ENCODE peak calls at places on chromosomes 12 and 14, in five cellular contexts. E is tibial nerve; B is CD4-positive, alpha-beta T cell; S is SJSA1; N is CD8-positive, alpha-beta memory T cell. Y is an unnamed sample.

GRCh38 chr14:33611405-33612183 is 339.3 kb downstream of the EGLN3 start:
- DNase-seq in E (no peak), B (no peak), S (no peak), N (no peak), Y (no peak)

GRCh38 chr12:132153501-132154340 is 9.5 kb downstream of the NOC4L start:
- DNase-seq in E (peak; percentile 31), B (peak; percentile 54), S (peak; percentile 53), N (peak; percentile 71), Y (no peak)

GRCh38 chr12:131001493-131001892 is 47.8 kb downstream of the ADGRD1 start:
- DNase-seq in E (no peak), B (no peak), S (no peak), N (no peak), Y (no peak)

GRCh38 chr12:111764120-111764821 is 2.5 kb upstream of the ALDH2 start:
- DNase-seq in E (no peak), B (no peak), S (no peak), N (no peak), Y (no peak)

GRCh38 chr12:71191509-71192196 is 33.9 kb upstream of the TSPAN8 start:
- DNase-seq in E (no peak), B (no peak), S (no peak), N (no peak), Y (no peak)

GRCh38 chr14:91409991-91410401 is 7.6 kb downstream of the CCDC88C start:
- DNase-seq in E (no peak), B (no peak), S (no peak), N (no peak), Y (no peak)

GRCh38 chr14:74712499-74713394 is at the start of the genes AREL1 and FCF1:
- DNase-seq in E (peak; percentile 87), B (peak; percentile 64), S (peak; percentile 75), N (peak; percentile 82), Y (no peak)

GRCh38 chr12:16348435-16349131 is 1.1 kb downstream of the MGST1 start:
- DNase-seq in E (no peak), B (no peak), S (no peak), N (no peak), Y (no peak)

GRCh38 chr12:50022903-50023302 is 2.4 kb downstream of the RACGAP1 start:
- DNase-seq in E (no peak), B (no peak), S (no peak), N (no peak), Y (no peak)

GRCh38 chr12:50026691-50027090 is 1.4 kb upstream of the RACGAP1 start:
- DNase-seq in E (no peak), B (no peak), S (no peak), N (no peak), Y (no peak)

GRCh38 chr12:50025187-50026059 is at the start of gene RACGAP1:
- DNase-seq in E (peak; percentile 91), B (peak; percentile 93), S (peak; percentile 95), N (peak; percentile 98), Y (peak; percentile 88)

GRCh38 chr12:50024804-50025186 is 499 bp downstream of the RACGAP1 start:
- DNase-seq in E (no peak), B (no peak), S (peak; percentile 49), N (no peak), Y (no peak)

DNA sequence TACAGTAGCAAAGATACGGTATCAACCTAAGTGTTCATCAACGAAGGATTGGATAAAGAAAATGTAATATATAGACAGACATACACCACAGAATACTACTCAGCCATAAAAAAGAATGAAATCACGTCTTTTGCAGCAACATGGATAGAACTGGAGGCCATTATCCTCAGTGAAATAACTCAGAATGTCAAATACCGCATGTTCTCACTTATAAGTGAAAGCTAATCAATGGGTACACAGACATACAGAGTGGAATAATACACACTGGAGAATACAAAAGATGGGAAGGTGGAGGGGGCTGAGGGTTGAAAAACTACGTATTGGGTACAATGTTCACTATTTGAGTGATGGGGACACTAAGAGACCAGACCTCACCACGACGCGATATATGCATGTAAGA is 1.1 kb downstream of the RACGAP1 start:
- DNase-seq in E (no peak), B (no peak), S (no peak), N (no peak), Y (no peak)
- H3K27ac ChIP-seq in E (no peak overlapping the region), B (no peak overlapping the region), S (peak overlapping the region; percentile 98), N (peak overlapping the region; percentile 65), Y (no peak overlapping the region)

DNA sequence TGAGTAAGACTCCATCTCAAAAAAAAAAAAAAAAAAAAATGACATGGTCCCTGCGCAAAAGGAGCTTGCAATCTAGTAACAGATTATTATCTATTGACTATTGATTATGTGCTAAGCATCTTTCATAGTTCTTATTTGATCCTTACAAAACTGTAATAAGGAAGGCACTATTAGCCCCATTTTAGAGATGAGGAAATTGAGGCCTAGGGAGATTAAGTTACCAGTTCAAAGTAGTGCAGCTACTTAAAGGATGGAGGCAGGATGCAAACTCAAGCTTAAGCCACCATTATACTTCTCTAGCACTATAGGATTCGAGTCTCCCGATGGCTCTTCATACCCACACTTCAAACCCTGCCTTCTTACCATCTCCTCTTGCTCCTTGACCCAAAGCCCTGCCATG is 31.3 kb downstream of the PLXNC1 start:
- DNase-seq in E (no peak), B (no peak), S (no peak), N (no peak), Y (no peak)
- H3K27ac ChIP-seq in E (no peak overlapping the region), B (no peak overlapping the region), S (no peak overlapping the region), N (no peak overlapping the region), Y (no peak overlapping the region)

GRCh38 chr12:47977046-47977771 is 13.8 kb downstream of the TMEM106C start:
- DNase-seq in E (no peak), B (no peak), S (no peak), N (no peak), Y (peak; percentile 6)
- H3K27ac ChIP-seq in E (no peak overlapping the region), B (no peak overlapping the region), S (no peak overlapping the region), N (no peak overlapping the region), Y (no peak overlapping the region)

GRCh38 chr14:104794099-104794498 is 1.4 kb downstream of the AKT1 start:
- DNase-seq in E (no peak), B (no peak), S (peak; percentile 36), N (no peak), Y (peak; percentile 18)

GRCh38 chr14:104792945-104793702 is 2.4 kb downstream of the AKT1 start:
- DNase-seq in E (no peak), B (no peak), S (no peak), N (no peak), Y (no peak)

GRCh38 chr14:104794641-104795467 is 694 bp downstream of the AKT1 start:
- DNase-seq in E (no peak), B (no peak), S (peak; percentile 37), N (no peak), Y (no peak)

GRCh38 chr14:104792101-104792884 is 3.3 kb downstream of the AKT1 start:
- DNase-seq in E (no peak), B (no peak), S (no peak), N (no peak), Y (no peak)

GRCh38 chr14:104793703-104793959 is 1.9 kb downstream of the AKT1 start:
- DNase-seq in E (no peak), B (no peak), S (no peak), N (no peak), Y (no peak)
- H3K27ac ChIP-seq in E (no peak overlapping the region), B (no peak overlapping the region), S (no peak overlapping the region), N (no peak overlapping the region), Y (no peak overlapping the region)

GRCh38 chr12:77239617-77240016 is 174.2 kb upstream of the E2F7 start:
- DNase-seq in E (no peak), B (no peak), S (no peak), N (no peak), Y (peak; percentile 60)

GRCh38 chr12:77237896-77238295 is 172.5 kb upstream of the E2F7 start:
- DNase-seq in E (no peak), B (no peak), S (no peak), N (no peak), Y (no peak)

GRCh38 chr12:77232045-77232444 is 166.7 kb upstream of the E2F7 start:
- DNase-seq in E (peak; percentile 16), B (no peak), S (no peak), N (no peak), Y (no peak)

GRCh38 chr12:77238368-77238767 is 173.0 kb upstream of the E2F7 start:
- DNase-seq in E (no peak), B (no peak), S (no peak), N (no peak), Y (no peak)

GRCh38 chr12:77236066-77236465 is 170.7 kb upstream of the E2F7 start:
- DNase-seq in E (no peak), B (no peak), S (no peak), N (no peak), Y (no peak)
- H3K27ac ChIP-seq in E (no peak overlapping the region), B (no peak overlapping the region), S (no peak overlapping the region), N (no peak overlapping the region), Y (no peak overlapping the region)

GRCh38 chr14:67942311-67942710 is 122.7 kb downstream of the RAD51B start:
- DNase-seq in E (no peak), B (no peak), S (no peak), N (no peak), Y (no peak)
- H3K27ac ChIP-seq in E (no peak overlapping the region), B (no peak overlapping the region), S (no peak overlapping the region), N (no peak overlapping the region), Y (no peak overlapping the region)

DNA sequence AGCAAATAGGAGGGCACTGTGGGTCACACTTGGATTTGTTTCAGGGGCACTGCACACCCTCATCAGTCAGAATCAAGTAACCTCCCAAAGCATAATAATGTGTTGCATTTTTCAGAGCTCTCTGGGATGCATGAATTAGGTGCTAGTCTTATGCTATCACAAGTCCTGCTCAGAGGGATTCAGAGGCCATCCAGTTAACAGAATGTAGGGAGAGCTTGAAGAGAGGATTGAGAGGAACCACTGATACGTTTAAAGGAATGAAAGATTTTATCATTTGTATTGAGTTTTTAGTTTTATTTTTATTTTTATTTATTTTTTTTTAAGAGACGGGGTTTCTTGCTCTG is 44.6 kb downstream of the ANO6 start:
- DNase-seq in E (no peak), B (no peak), S (no peak), N (no peak), Y (no peak)
- H3K27ac ChIP-seq in E (no peak overlapping the region), B (no peak overlapping the region), S (no peak overlapping the region), N (no peak overlapping the region), Y (peak overlapping the region; percentile 47)

GRCh38 chr12:8698830-8699330 is 1.1 kb downstream of the RIMKLB start:
- DNase-seq in E (no peak), B (no peak), S (no peak), N (no peak), Y (no peak)
- H3K27ac ChIP-seq in E (peak overlapping the region; percentile 90), B (no peak overlapping the region), S (peak overlapping the region; percentile 88), N (peak overlapping the region; percentile 54), Y (peak overlapping the region; percentile 75)

GRCh38 chr14:99132821-99133562 is 139.0 kb downstream of the BCL11B start:
- DNase-seq in E (peak; percentile 2), B (no peak), S (no peak), N (no peak), Y (no peak)
- H3K27ac ChIP-seq in E (no peak overlapping the region), B (no peak overlapping the region), S (no peak overlapping the region), N (no peak overlapping the region), Y (no peak overlapping the region)

Y was measured in epithelial cell of prostate.